ENCODE peak calls at places on chromosomes 4 and X, in five cellular contexts. K, Z, Q, V and D are unnamed samples.

GRCh38 chr4:183074288-183074990 is 24.6 kb upstream of the WWC2 start:
- DNase-seq in Z (no peak), K (no peak), Q (no peak), V (peak; percentile 31), D (no peak)

GRCh38 chr4:100982345-100982744 is 365.0 kb downstream of the PPP3CA start:
- DNase-seq in Z (no peak), K (no peak), V (no peak), Q (no peak), D (no peak)

GRCh38 chr4:5722328-5722727 is 11.3 kb downstream of the EVC start:
- DNase-seq in V (peak; percentile 86), K (no peak), Z (no peak), Q (no peak), D (no peak)

GRCh38 chr4:84804126-84804525 is 162.4 kb downstream of the WDFY3 start:
- DNase-seq in Q (no peak), Z (no peak), K (no peak), V (no peak), D (no peak)

GRCh38 chrX:153921511-153922285 is 4.4 kb downstream of the ARHGAP4 start:
- DNase-seq in V (no peak), K (no peak), Q (no peak), Z (no peak), D (no peak)

GRCh38 chrX:38804481-38805293 is 3.4 kb downstream of the MID1IP1 start:
- DNase-seq in Q (peak; percentile 45), K (no peak), V (no peak), Z (peak; percentile 10), D (no peak)

GRCh38 chrX:120753413-120754251 is 122.0 kb downstream of the CT47B1 start:
- DNase-seq in K (no peak), V (no peak), Q (no peak), Z (no peak), D (no peak)

GRCh38 chr4:31701256-31701655 is 981.1 kb downstream of the PCDH7 start:
- DNase-seq in Q (no peak), K (no peak), V (no peak), Z (no peak), D (no peak)

GRCh38 chrX:75156537-75156945 is 458 bp upstream of the ABCB7 start:
- DNase-seq in Z (no peak), V (no peak), Q (no peak), K (no peak), D (no peak)

GRCh38 chrX:106711375-106711774 is 15.1 kb upstream of the RNF128 start:
- DNase-seq in Q (no peak), V (no peak), K (no peak), Z (no peak), D (no peak)

GRCh38 chr4:186701273-186701672 is 22.4 kb downstream of the FAT1 start:
- DNase-seq in K (no peak), Z (no peak), Q (peak; percentile 64), V (peak; percentile 62), D (no peak)

GRCh38 chr4:111027526-111027925 is 404.6 kb upstream of the PITX2 start:
- DNase-seq in V (no peak), Q (no peak), K (no peak), Z (no peak), D (no peak)

GRCh38 chrX:13764765-13765164 is 30.2 kb downstream of the OFD1 start:
- DNase-seq in V (peak; percentile 1), Q (no peak), K (no peak), Z (peak; percentile 45), D (no peak)

GRCh38 chr4:110172972-110173371 is 25.4 kb downstream of the ELOVL6 start:
- DNase-seq in K (no peak), Z (no peak), Q (no peak), V (no peak), D (no peak)

GRCh38 chrX:97119474-97120109 is 235.9 kb downstream of the RPA4 start:
- DNase-seq in V (no peak), Z (no peak), Q (no peak), K (no peak), D (no peak)

GRCh38 chr4:177473991-177474390 is 31.8 kb upstream of the AGA start:
- DNase-seq in K (no peak), Q (no peak), Z (no peak), V (no peak), D (no peak)
- TF ChIP-seq SUZ12 in K (no peak), Q (no peak), Z (no peak), V (no peak), D (no peak)

GRCh38 chr4:12445711-12446110 is 1017.0 kb upstream of the HS3ST1 start:
- DNase-seq in K (no peak), Q (no peak), V (no peak), Z (no peak), D (no peak)
- TF ChIP-seq SUZ12 in K (no peak), Q (no peak), V (no peak), Z (no peak), D (no peak)

GRCh38 chr4:4379540-4380087 is 7.3 kb upstream of the NSG1 start:
- DNase-seq in Q (no peak), Z (no peak), K (no peak), V (no peak), D (no peak)
- TF ChIP-seq SUZ12 in Q (no peak), Z (no peak), K (no peak), V (no peak), D (no peak)

DNA sequence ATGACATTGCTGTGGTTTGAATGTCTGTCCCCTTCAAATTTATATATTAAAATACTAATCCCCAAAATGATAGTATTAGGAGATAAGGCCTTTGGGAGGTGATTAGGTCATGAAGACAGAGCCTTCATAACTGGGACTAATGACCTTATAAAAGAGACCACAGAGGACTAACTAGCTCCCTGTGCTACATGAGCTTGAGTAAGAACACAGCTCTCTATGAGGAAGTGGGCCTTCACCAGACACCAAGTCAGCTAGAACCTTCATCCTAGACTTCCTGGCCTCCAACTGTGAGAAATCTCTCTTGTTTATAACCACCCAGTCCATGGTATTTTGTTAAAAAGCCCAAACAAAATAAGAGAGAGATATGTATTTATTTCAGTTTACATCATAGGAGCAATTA is 242.2 kb upstream of the CTSO start:
- DNase-seq in V (no peak), Q (no peak), Z (no peak), K (no peak), D (peak; percentile 51)
- TF ChIP-seq SUZ12 in V (no peak), Q (no peak), Z (no peak), K (no peak), D (no peak)